ENCODE peak calls at places on chromosome 16, in eight cellular contexts. H is heart right ventricle, S is neural progenitor cell, G is SK-N-SH, D is IMR-90, Q is cardiac fibroblast, V is psoas muscle, I is NT2/D1. B is an unnamed sample.

GRCh38 chr16:24906199-24906808 is 60.5 kb downstream of the SLC5A11 start:
- DNase-seq in H (no peak), Q (peak; percentile 54), G (no peak), D (peak; percentile 26), S (no peak), V (no peak), I (no peak), B (no peak)

GRCh38 chr16:50800074-50800473 is 58.2 kb downstream of the CYLD start:
- DNase-seq in V (no peak), H (no peak), I (no peak), G (no peak), D (no peak), Q (no peak), S (peak; percentile 58), B (no peak)

GRCh38 chr16:59021751-59022150 is 287.6 kb upstream of the GOT2 start:
- DNase-seq in D (peak; percentile 32), V (no peak), Q (no peak), S (no peak), I (no peak), H (no peak), G (no peak), B (no peak)

GRCh38 chr16:29310852-29311314 is 95.6 kb downstream of the NPIPB11 start:
- DNase-seq in S (no peak), I (no peak), Q (no peak), H (no peak), D (no peak), G (no peak), V (peak; percentile 53), B (no peak)

GRCh38 chr16:88966986-88967799 is 9.8 kb downstream of the CBFA2T3 start:
- DNase-seq in D (no peak), Q (no peak), S (no peak), V (peak; percentile 7), G (no peak), I (no peak), H (no peak), B (no peak)

GRCh38 chr16:71846443-71846842 is 667 bp downstream of the ATXN1L start:
- DNase-seq in D (no peak), H (no peak), V (no peak), G (peak; percentile 27), S (peak; percentile 51), Q (peak; percentile 23), I (peak; percentile 23), B (no peak)

GRCh38 chr16:87140211-87141200 is 176.7 kb downstream of the C16orf95 start:
- DNase-seq in Q (no peak), G (no peak), I (no peak), H (no peak), S (no peak), V (no peak), D (no peak), B (no peak)

GRCh38 chr16:23206986-23207385 is 24.4 kb downstream of the SCNN1G start:
- DNase-seq in G (peak; percentile 70), D (no peak), S (no peak), H (no peak), Q (no peak), V (no peak), I (no peak), B (no peak)

GRCh38 chr16:58299757-58300349 is 5.0 kb upstream of the PRSS54 start:
- DNase-seq in V (no peak), Q (peak; percentile 33), S (peak; percentile 71), D (peak; percentile 5), I (peak; percentile 59), G (no peak), H (peak; percentile 24), B (no peak)

GRCh38 chr16:85454171-85454883 is 158.8 kb upstream of the GSE1 start:
- DNase-seq in S (no peak), G (no peak), H (no peak), Q (no peak), V (no peak), I (no peak), D (no peak), B (no peak)
- H3K4me3 ChIP-seq in S (no peak overlapping the region), G (no peak overlapping the region), H (no peak overlapping the region), Q (no peak overlapping the region), V (no peak overlapping the region), I (no peak overlapping the region), D (no peak overlapping the region), B (no peak overlapping the region)

GRCh38 chr16:19885456-19886060 is 910 bp upstream of the GPRC5B start:
- DNase-seq in H (peak; percentile 22), G (no peak), V (peak; percentile 25), S (no peak), Q (no peak), D (no peak), I (no peak), B (no peak)
- H3K4me3 ChIP-seq in H (peak overlapping the region; percentile 79), G (no peak overlapping the region), V (peak overlapping the region; percentile 92), S (no peak overlapping the region), Q (peak overlapping the region; percentile 88), D (peak overlapping the region; percentile 85), I (peak overlapping the region; percentile 41), B (peak overlapping the region; percentile 56)

GRCh38 chr16:77723108-77723514 is 797 bp downstream of the NUDT7 start:
- DNase-seq in H (peak; percentile 22), D (peak; percentile 72), Q (peak; percentile 42), G (peak; percentile 58), S (no peak), I (no peak), V (no peak), B (no peak)
- H3K4me3 ChIP-seq in H (peak overlapping the region; percentile 94), D (peak overlapping the region; percentile 72), Q (peak overlapping the region; percentile 74), G (peak overlapping the region; percentile 92), S (peak overlapping the region; percentile 69), I (peak overlapping the region; percentile 75), V (peak overlapping the region; percentile 91), B (peak overlapping the region; percentile 79)

GRCh38 chr16:55571-56136 is 2.0 kb downstream of the SNRNP25 start:
- DNase-seq in V (no peak), S (no peak), G (no peak), Q (no peak), I (no peak), D (no peak), H (no peak), B (no peak)

GRCh38 chr16:54237-54581 is 581 bp downstream of the SNRNP25 start:
- DNase-seq in S (no peak), G (no peak), V (no peak), D (no peak), I (no peak), Q (no peak), H (no peak), B (no peak)

GRCh38 chr16:53346-54236 is at the start of the genes POLR3K and SNRNP25:
- DNase-seq in G (peak; percentile 100), V (peak; percentile 100), I (peak; percentile 96), H (peak; percentile 100), S (peak; percentile 98), D (peak; percentile 97), Q (peak; percentile 98), B (peak; percentile 86)

GRCh38 chr16:47234-47633 is 6.2 kb downstream of the POLR3K start:
- DNase-seq in H (no peak), I (no peak), S (no peak), G (no peak), Q (no peak), V (no peak), D (no peak), B (no peak)

DNA sequence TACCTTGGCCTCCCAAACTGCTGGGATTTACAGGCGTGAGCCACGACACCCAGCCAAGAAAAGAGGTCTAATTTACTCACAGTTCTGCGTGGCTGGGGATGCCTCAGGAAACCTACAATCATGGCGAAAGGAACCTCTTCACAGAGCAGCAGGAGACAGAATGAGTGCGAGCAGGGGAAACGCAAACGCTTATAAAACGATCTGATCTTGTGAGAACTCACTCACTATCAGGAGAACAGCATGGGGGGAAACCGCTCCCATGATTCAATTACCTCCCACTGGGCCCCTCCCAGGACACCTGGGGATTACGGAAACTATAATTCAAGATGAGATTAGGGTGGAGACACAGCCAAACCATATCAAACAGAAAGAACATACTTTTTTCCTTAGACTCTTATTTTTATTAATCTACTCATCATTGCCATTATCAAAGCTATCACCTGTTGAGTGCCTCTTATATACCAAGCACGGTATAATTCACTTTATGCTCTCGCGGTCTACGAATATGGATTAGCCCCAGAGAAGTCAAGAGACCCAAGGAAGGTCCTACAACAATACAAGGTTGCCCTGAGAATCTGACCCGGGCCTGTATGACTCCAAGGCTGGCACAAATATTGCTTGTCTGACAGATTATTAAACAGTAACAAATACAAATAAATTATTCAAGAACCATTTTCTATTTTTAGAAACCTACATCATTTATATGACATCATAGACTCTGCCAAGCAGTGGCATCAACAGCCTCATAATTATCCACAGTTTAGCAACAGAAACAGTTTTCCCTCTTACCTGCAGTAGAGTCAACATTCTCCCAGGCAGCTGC is 2.4 kb downstream of the POLR3K start:
- DNase-seq in Q (no peak), V (no peak), H (no peak), I (no peak), D (no peak), S (no peak), G (no peak), B (no peak)
- H3K4me3 ChIP-seq in Q (no peak overlapping the region), V (no peak overlapping the region), H (no peak overlapping the region), I (no peak overlapping the region), D (no peak overlapping the region), S (no peak overlapping the region), G (no peak overlapping the region), B (no peak overlapping the region)

DNA sequence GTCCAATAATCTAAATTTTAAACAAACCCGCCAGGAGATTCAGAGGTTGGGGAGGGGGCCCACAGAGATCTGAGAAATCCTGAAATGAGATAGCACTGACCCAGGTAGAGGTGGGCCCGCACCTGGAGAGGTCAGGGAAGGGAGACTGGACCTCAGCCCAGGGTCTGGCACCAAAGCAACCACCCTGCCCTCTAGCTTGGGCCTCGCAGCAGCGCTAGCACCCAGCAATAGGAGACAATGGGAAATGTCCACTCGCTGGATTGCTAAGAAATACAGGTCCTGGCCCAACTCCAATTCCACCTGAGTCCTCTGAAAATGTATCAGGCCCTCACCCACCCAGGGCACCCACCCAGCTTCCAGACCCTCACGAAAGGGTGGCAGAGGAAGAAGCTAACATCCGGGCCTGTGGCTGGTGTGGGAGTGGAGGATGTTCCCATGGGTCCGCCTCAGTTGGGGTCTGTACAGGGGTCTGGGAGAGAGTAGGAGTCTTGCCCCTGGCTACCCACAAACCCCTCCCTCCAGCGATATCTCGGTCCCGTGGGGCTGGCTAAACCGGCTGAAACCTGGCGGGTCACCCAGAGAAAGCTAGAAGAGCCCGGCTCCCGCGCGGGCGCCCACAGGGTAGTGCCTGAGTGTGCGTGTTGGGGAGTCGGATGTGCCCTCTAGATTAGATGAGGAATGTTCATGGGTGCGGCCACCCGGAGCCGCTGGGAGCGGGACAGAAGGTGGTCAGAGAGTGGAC is 1.1 kb downstream of the PLLP start:
- DNase-seq in H (no peak), S (no peak), G (no peak), I (no peak), D (no peak), Q (no peak), V (no peak), B (no peak)
- H3K4me3 ChIP-seq in H (peak overlapping the region; percentile 43), S (no peak overlapping the region), G (no peak overlapping the region), I (peak overlapping the region; percentile 70), D (no peak overlapping the region), Q (no peak overlapping the region), V (peak overlapping the region; percentile 76), B (no peak overlapping the region)

GRCh38 chr16:2841606-2842339 is 11.7 kb downstream of the ZG16B start:
- DNase-seq in I (no peak), H (no peak), D (no peak), Q (no peak), S (no peak), G (no peak), V (no peak), B (no peak)
- H3K4me3 ChIP-seq in I (no peak overlapping the region), H (peak overlapping the region; percentile 6), D (no peak overlapping the region), Q (no peak overlapping the region), S (no peak overlapping the region), G (no peak overlapping the region), V (peak overlapping the region; percentile 38), B (no peak overlapping the region)

B was measured in Panc1.